ENCODE peak calls at places on chromosomes 6 and 20, in eight cellular contexts. H is fibroblast of lung; C is stimulated activated CD4-positive, alpha-beta T cell treated with anti-CD3 and anti-CD28 coated beads, Interleukin-4, amount 100 ng/mL, for 1 hour; K is left ventricle myocardium superior; F is spleen; E is CD8-positive, alpha-beta memory T cell; A is HEK293T; M is WTC11. L is an unnamed sample.
A peak's percentile ranks its signal among the peaks of the same experiment; 100 is the strongest.

GRCh38 chr20:17870063-17870740 is 98.4 kb downstream of the SNX5 start:
- DNase-seq in H (peak; percentile 42), C (no peak), K (peak; percentile 56), F (peak; percentile 58), E (no peak), A (no peak), M (no peak), L (no peak)

GRCh38 chr6:133300896-133301295 is 59.7 kb downstream of the EYA4 start:
- DNase-seq in H (peak; percentile 66), C (no peak), K (no peak), F (no peak), E (no peak), A (no peak), M (no peak), L (no peak)

GRCh38 chr6:82951389-82951788 is 114.3 kb downstream of the UBE3D start:
- DNase-seq in H (no peak), C (no peak), K (no peak), F (no peak), E (no peak), A (no peak), M (no peak), L (no peak)

GRCh38 chr6:169450097-169450496 is 196.5 kb upstream of the THBS2 start:
- DNase-seq in H (no peak), C (no peak), K (no peak), F (no peak), E (no peak), A (no peak), M (no peak), L (no peak)

GRCh38 chr6:89286516-89286915 is 28.6 kb downstream of the GABRR2 start:
- DNase-seq in H (no peak), C (no peak), K (no peak), F (no peak), E (no peak), A (no peak), M (no peak), L (no peak)

GRCh38 chr6:158905277-158905676 is 86.1 kb upstream of the EZR start:
- DNase-seq in H (peak; percentile 21), C (no peak), K (no peak), F (no peak), E (no peak), A (no peak), M (no peak), L (no peak)

GRCh38 chr6:129920103-129920798 is 59.1 kb upstream of the TMEM244 start:
- DNase-seq in H (no peak), C (no peak), K (no peak), F (no peak), E (no peak), A (no peak), M (no peak), L (no peak)

GRCh38 chr6:1940381-1940780 is 305.0 kb downstream of the GMDS start:
- DNase-seq in H (no peak), C (no peak), K (no peak), F (no peak), E (no peak), A (no peak), M (no peak), L (peak; percentile 68)

GRCh38 chr6:17103715-17104114 is 1.9 kb downstream of the STMND1 start:
- DNase-seq in H (no peak), C (no peak), K (no peak), F (no peak), E (no peak), A (no peak), M (no peak), L (peak; percentile 20)

GRCh38 chr6:11201772-11202512 is 30.5 kb downstream of the NEDD9 start:
- DNase-seq in H (no peak), C (no peak), K (no peak), F (no peak), E (no peak), A (no peak), M (no peak), L (no peak)

GRCh38 chr6:19979059-19979458 is 141.9 kb downstream of the ID4 start:
- DNase-seq in H (no peak), C (no peak), K (no peak), F (no peak), E (no peak), A (no peak), M (no peak), L (no peak)

GRCh38 chr20:34452281-34452982 is 63.8 kb upstream of the DYNLRB1 start:
- DNase-seq in H (no peak), C (no peak), K (no peak), F (no peak), E (no peak), A (no peak), M (no peak), L (no peak)

GRCh38 chr6:31586596-31586995 is 519 bp downstream of the LST1 start:
- DNase-seq in H (no peak), C (no peak), K (no peak), F (peak; percentile 91), E (peak; percentile 52), A (no peak), M (no peak), L (no peak)

GRCh38 chr20:48456361-48457184 is 371.2 kb downstream of the PREX1 start:
- DNase-seq in H (no peak), C (no peak), K (no peak), F (no peak), E (no peak), A (no peak), M (no peak), L (no peak)

GRCh38 chr6:55198708-55199107 is 24.4 kb downstream of the HCRTR2 start:
- DNase-seq in H (no peak), C (no peak), K (no peak), F (no peak), E (no peak), A (no peak), M (no peak), L (no peak)

GRCh38 chr20:63089051-63089907 is 82.5 kb upstream of the BHLHE23 start:
- DNase-seq in H (no peak), C (no peak), K (no peak), F (peak; percentile 67), E (no peak), A (no peak), M (peak; percentile 28), L (no peak)

GRCh38 chr6:125974214-125974866 is 12.0 kb upstream of the TRMT11 start:
- DNase-seq in H (peak; percentile 81), C (no peak), K (no peak), F (no peak), E (peak; percentile 28), A (peak; percentile 35), M (no peak), L (peak; percentile 65)

GRCh38 chr20:48736636-48737035 is 91.2 kb downstream of the PREX1 start:
- DNase-seq in H (no peak), C (no peak), K (no peak), F (no peak), E (no peak), A (no peak), M (no peak), L (no peak)